ENCODE peak calls at places on chromosomes 7 and 10, in ten cellular contexts. V, F, G, T, C, S, Y, Q, R and J are unnamed samples.

GRCh38 chr10:34081347-34081743 is 733.8 kb downstream of the PARD3 start:
- DNase-seq in C (no peak), V (no peak), G (no peak), F (no peak), S (no peak), T (no peak), Y (no peak), R (no peak), Q (no peak), J (no peak)

GRCh38 chr10:73625004-73625883 is 16.0 kb downstream of the MYOZ1 start:
- DNase-seq in S (peak), F (peak), Y (peak), C (no peak), V (no peak), G (no peak), T (peak), R (peak), Q (no peak), J (no peak)

GRCh38 chr10:132616170-132616994 is 78.8 kb downstream of the INPP5A start:
- DNase-seq in Q (no peak), Y (no peak), S (no peak), R (no peak), G (peak), V (no peak), F (no peak), C (no peak), T (no peak), J (no peak)

GRCh38 chr7:147411011-147411614 is 1179.5 kb upstream of the C7orf33 start:
- DNase-seq in S (no peak), Y (no peak), G (no peak), T (no peak), C (no peak), F (no peak), Q (no peak), R (no peak), V (no peak), J (no peak)

GRCh38 chr7:134415700-134416099 is 43.2 kb downstream of the AKR1B1 start:
- DNase-seq in G (no peak), Q (no peak), T (no peak), R (no peak), F (no peak), S (no peak), V (no peak), C (no peak), Y (no peak), J (no peak)

GRCh38 chr10:14971867-14972448 is 12.8 kb downstream of the MEIG1 start:
- DNase-seq in C (no peak), V (peak), G (peak), T (no peak), S (peak), Q (no peak), Y (no peak), F (peak), R (no peak), J (no peak)

GRCh38 chr7:50553973-50554372 is 11.2 kb downstream of the DDC start:
- DNase-seq in V (no peak), Y (no peak), R (no peak), Q (no peak), G (no peak), T (no peak), C (no peak), F (no peak), S (no peak), J (no peak)

GRCh38 chr7:116802784-116803183 is 59.6 kb upstream of the CAPZA2 start:
- DNase-seq in G (peak), V (peak), C (no peak), T (peak), Y (no peak), Q (peak), F (peak), S (peak), R (peak), J (no peak)

GRCh38 chr7:91164948-91165845 is 99.0 kb upstream of the FZD1 start:
- DNase-seq in T (no peak), S (no peak), F (no peak), R (peak), Q (peak), C (no peak), V (peak), Y (no peak), G (no peak), J (peak)